ENCODE peak calls at places on chromosome 16, in ten cellular contexts. E is tibial artery, T is vagina, Q is AG04450, D is left lung, B is pancreas, V is fibroblast of lung, S is AG09309, L is esophagus muscularis mucosa, U is astrocyte of the spinal cord. Z is an unnamed sample.

GRCh38 chr16:85134794-85135153 is 22.5 kb upstream of the CIBAR2 start:
- DNase-seq in U (no peak), T (no peak), S (no peak), Q (no peak), E (no peak), L (no peak), D (no peak), V (no peak), B (no peak), Z (no peak)

GRCh38 chr16:12455287-12455798 is 348.3 kb downstream of the CPPED1 start:
- DNase-seq in S (no peak), E (no peak), U (peak), Q (no peak), L (no peak), T (no peak), B (peak), D (peak), V (peak), Z (peak)

GRCh38 chr16:30604316-30604947 is 5.8 kb downstream of the ZNF689 start:
- DNase-seq in V (no peak), E (no peak), D (no peak), T (no peak), S (no peak), U (no peak), Q (no peak), L (no peak), B (peak), Z (no peak)

GRCh38 chr16:85524630-85525463 is 88.3 kb upstream of the GSE1 start:
- DNase-seq in Q (no peak), B (no peak), S (no peak), V (peak), E (peak), D (peak), U (peak), T (no peak), L (no peak), Z (no peak)

GRCh38 chr16:79767597-79768280 is 167.2 kb upstream of the MAF start:
- DNase-seq in E (peak), D (no peak), B (no peak), V (peak), Q (no peak), L (no peak), S (no peak), U (peak), T (no peak), Z (no peak)

GRCh38 chr16:30753596-30753995 is 5.4 kb downstream of the PHKG2 start:
- DNase-seq in Q (no peak), S (no peak), D (peak), E (no peak), T (no peak), V (no peak), L (no peak), B (no peak), U (no peak), Z (no peak)

GRCh38 chr16:17830651-17831050 is 359.9 kb upstream of the XYLT1 start:
- DNase-seq in D (no peak), S (peak), V (no peak), U (no peak), L (no peak), E (no peak), T (no peak), Q (no peak), B (no peak), Z (no peak)

GRCh38 chr16:70770968-70771552 is 29.9 kb downstream of the VAC14 start:
- DNase-seq in U (peak), T (no peak), B (peak), S (no peak), Q (no peak), E (peak), D (peak), L (peak), V (peak), Z (peak)

GRCh38 chr16:84569382-84569987 is 48.4 kb downstream of the COTL1 start:
- DNase-seq in S (no peak), L (no peak), E (peak), V (no peak), D (no peak), B (no peak), U (no peak), T (no peak), Q (no peak), Z (no peak)

DNA sequence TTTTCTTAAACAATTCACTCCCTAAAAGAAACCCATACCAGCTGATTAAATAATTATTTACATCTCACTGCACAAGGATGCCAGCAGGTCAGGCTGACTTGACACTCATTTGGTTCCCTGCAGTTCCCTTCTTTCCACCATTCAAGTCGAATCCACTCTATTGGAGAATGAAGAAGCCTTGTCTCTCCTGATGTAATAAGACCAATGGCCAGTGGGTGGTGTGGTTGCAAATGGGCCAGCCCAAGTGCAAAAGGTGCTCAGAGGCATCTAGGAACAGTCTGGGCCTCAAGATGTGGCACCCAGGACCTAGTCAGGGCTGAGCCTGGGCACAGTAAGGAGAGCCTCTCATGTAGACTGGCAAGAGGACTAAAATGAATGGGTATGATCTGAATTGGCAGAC is 9.3 kb downstream of the C16orf78 start:
- DNase-seq in Q (no peak), D (no peak), V (no peak), L (peak), S (no peak), E (no peak), U (no peak), T (peak), B (no peak), Z (no peak)
- TF ChIP-seq CTCF in Q (no peak), D (no peak), V (no peak), L (no peak), S (no peak), E (no peak), U (peak), T (no peak), B (no peak), Z (peak)

GRCh38 chr16:74225278-74225677 is 71.3 kb upstream of the PSMD7 start:
- DNase-seq in E (no peak), V (no peak), Q (no peak), U (no peak), B (no peak), L (peak), D (no peak), S (no peak), T (no peak), Z (no peak)

GRCh38 chr16:74230126-74230525 is 66.5 kb upstream of the PSMD7 start:
- DNase-seq in U (no peak), D (no peak), B (no peak), L (peak), Q (no peak), T (peak), S (no peak), E (no peak), V (no peak), Z (no peak)

GRCh38 chr16:74224828-74225227 is 71.8 kb upstream of the PSMD7 start:
- DNase-seq in T (no peak), U (peak), E (no peak), Q (no peak), V (peak), D (no peak), S (no peak), B (no peak), L (peak), Z (no peak)

GRCh38 chr16:74226361-74226979 is 70.1 kb upstream of the PSMD7 start:
- DNase-seq in V (peak), B (no peak), L (peak), E (no peak), S (no peak), Q (no peak), U (peak), D (no peak), T (no peak), Z (no peak)
- TF ChIP-seq CTCF in V (peak), B (no peak), L (peak), E (peak), S (peak), Q (peak), U (peak), D (peak), T (no peak), Z (peak)

GRCh38 chr16:15682105-15682570 is 32.1 kb downstream of the NDE1 start:
- DNase-seq in E (peak), D (no peak), S (no peak), T (no peak), B (no peak), L (no peak), V (peak), Q (peak), U (peak), Z (no peak)
- TF ChIP-seq CTCF in E (peak), D (no peak), S (peak), T (no peak), B (no peak), L (peak), V (peak), Q (peak), U (peak), Z (peak)

GRCh38 chr16:61014869-61015268 is 1021.4 kb downstream of the CDH8 start:
- DNase-seq in T (no peak), Q (no peak), U (no peak), S (no peak), L (no peak), B (no peak), V (no peak), D (no peak), E (no peak), Z (no peak)
- TF ChIP-seq CTCF in T (no peak), Q (no peak), U (no peak), S (no peak), L (no peak), B (no peak), V (no peak), D (no peak), E (no peak), Z (no peak)

GRCh38 chr16:78122774-78123315 is 23.4 kb downstream of the WWOX start:
- DNase-seq in S (peak), U (peak), L (no peak), B (no peak), V (peak), Q (peak), E (no peak), D (no peak), T (no peak), Z (no peak)
- TF ChIP-seq CTCF in S (peak), U (no peak), L (peak), B (peak), V (peak), Q (peak), E (peak), D (peak), T (peak), Z (peak)

DNA sequence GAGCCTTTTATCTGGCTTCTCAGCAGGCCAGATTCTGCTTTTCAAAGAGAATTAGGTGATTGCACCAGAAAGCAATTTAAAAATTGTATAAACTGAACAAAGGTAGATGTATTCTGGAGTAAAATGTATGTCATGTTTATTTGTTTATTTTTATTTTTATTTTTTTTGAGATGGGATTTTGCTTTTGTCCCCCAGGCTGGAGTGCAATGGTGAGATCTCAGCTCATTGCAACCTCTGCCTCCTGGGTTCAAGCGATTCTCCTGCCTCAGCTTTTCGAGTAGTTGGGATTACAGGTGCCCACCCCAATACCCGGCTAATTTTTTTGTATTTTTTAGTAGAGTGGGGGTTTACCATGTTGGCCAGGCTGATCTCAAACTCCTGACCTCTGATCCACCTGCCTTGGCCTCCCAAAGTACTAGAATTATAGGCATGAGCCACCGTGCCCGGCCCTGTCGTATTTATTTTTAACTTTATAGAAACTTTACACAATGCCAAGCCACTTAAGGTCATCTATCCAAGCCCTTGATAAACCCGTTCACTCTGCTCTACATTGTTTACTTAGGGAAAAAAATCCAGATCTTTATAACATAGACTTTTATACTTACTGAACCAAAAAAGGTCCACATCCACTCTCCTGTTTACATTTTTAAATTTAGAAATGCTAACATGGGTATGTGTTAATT is 22.7 kb upstream of the GOT2 start:
- DNase-seq in T (no peak), U (no peak), D (no peak), S (no peak), V (no peak), Q (no peak), E (no peak), B (no peak), L (no peak), Z (no peak)
- TF ChIP-seq CTCF in T (no peak), U (no peak), D (no peak), S (no peak), V (no peak), Q (no peak), E (no peak), B (no peak), L (no peak), Z (no peak)

Z was measured in nephron progenitor cell.